ENCODE peak calls at places on chromosomes 1 and 21, in nine cellular contexts. H is PC-9, Q is lung, F is adrenal gland, X is mammary epithelial cell, G is testis, P is BJ, A is psoas muscle, R is cardiac muscle cell. V is an unnamed sample. For H3K27me3, the result is how much of the 10 kb centered on the place peaks cover.

GRCh38 chr1:109365642-109366204 is 32.0 kb downstream of the SORT1 start:
- DNase-seq in H (no peak), Q (no peak), F (no peak), X (no peak), G (no peak), P (no peak), A (no peak), R (no peak), V (no peak)

GRCh38 chr1:209235170-209235569 is 348.3 kb upstream of the CAMK1G start:
- DNase-seq in H (no peak), Q (no peak), F (no peak), X (no peak), G (no peak), P (no peak), A (no peak), R (no peak), V (no peak)

GRCh38 chr1:172885976-172886375 is 164.8 kb downstream of the TNFSF18 start:
- DNase-seq in H (no peak), Q (no peak), F (no peak), X (no peak), G (no peak), P (no peak), A (no peak), R (no peak), V (peak)

GRCh38 chr1:39981957-39982356 is 27.0 kb downstream of the MFSD2A start:
- DNase-seq in H (peak), Q (no peak), F (no peak), X (peak), G (no peak), P (peak), A (no peak), R (no peak), V (peak)

GRCh38 chr21:31198575-31198974 is 145.5 kb downstream of the TIAM1 start:
- DNase-seq in H (no peak), Q (no peak), F (no peak), X (peak), G (no peak), P (no peak), A (no peak), R (peak), V (peak)

GRCh38 chr21:38810034-38810825 is 4.5 kb downstream of the ETS2 start:
- DNase-seq in H (no peak), Q (no peak), F (no peak), X (no peak), G (no peak), P (no peak), A (no peak), R (no peak), V (no peak)

GRCh38 chr1:28580706-28581530 is 11.1 kb upstream of the RAB42 start:
- DNase-seq in H (peak), Q (peak), F (peak), X (peak), G (peak), P (no peak), A (no peak), R (peak), V (peak)

GRCh38 chr1:114979278-114979891 is 50.2 kb upstream of the TSHB start:
- DNase-seq in H (peak), Q (peak), F (peak), X (peak), G (peak), P (no peak), A (no peak), R (peak), V (peak)

GRCh38 chr1:6922096-6922931 is 137.1 kb downstream of the CAMTA1 start:
- DNase-seq in H (no peak), Q (no peak), F (peak), X (peak), G (peak), P (peak), A (no peak), R (no peak), V (peak)

GRCh38 chr1:234848972-234849641 is 239.1 kb upstream of the IRF2BP2 start:
- DNase-seq in H (no peak), Q (no peak), F (peak), X (peak), G (no peak), P (peak), A (no peak), R (no peak), V (peak)

GRCh38 chr1:55049914-55050278 is 10.5 kb downstream of the PCSK9 start:
- DNase-seq in H (no peak), Q (no peak), F (peak), X (no peak), G (peak), P (no peak), A (no peak), R (no peak), V (no peak)

GRCh38 chr1:20615946-20616345 is 17.3 kb upstream of the PINK1 start:
- DNase-seq in H (no peak), Q (no peak), F (no peak), X (no peak), G (no peak), P (no peak), A (no peak), R (no peak), V (no peak)

GRCh38 chr1:20611652-20612051 is 21.6 kb upstream of the PINK1 start:
- DNase-seq in H (no peak), Q (no peak), F (no peak), X (no peak), G (no peak), P (no peak), A (no peak), R (no peak), V (no peak)

GRCh38 chr1:20616468-20617156 is 16.6 kb upstream of the PINK1 start:
- DNase-seq in H (no peak), Q (no peak), F (peak), X (no peak), G (no peak), P (no peak), A (no peak), R (no peak), V (no peak)

GRCh38 chr1:20617157-20617487 is 16.1 kb upstream of the PINK1 start:
- DNase-seq in H (no peak), Q (no peak), F (no peak), X (no peak), G (no peak), P (no peak), A (no peak), R (no peak), V (no peak)

DNA sequence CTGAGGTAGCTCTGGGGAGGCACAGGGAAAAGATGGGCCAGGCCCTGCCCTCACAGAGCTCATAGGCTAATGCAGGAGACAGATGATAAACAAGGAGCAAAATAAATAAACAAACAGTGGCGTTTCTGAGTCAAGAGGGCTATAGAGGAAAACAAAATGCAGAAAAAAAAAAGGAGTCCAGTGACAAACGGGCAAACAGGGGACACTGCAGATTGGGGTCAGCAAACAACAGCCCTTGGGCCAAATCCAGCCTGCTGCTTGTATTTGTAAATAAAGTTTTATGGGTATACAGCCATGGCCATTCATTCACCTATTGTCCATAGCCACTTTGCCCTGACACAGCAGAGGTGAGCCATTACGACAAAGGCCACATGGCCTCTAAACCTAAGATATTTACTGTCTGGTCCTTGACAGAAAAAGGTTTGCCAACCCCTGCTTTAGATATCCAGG is 19.1 kb upstream of the PINK1 start:
- DNase-seq in H (no peak), Q (no peak), F (no peak), X (no peak), G (no peak), P (no peak), A (no peak), R (no peak), V (no peak)
- TF ChIP-seq CTCF in H (no peak), Q (no peak), F (no peak), X (no peak), G (no peak), P (no peak), A (no peak), R (no peak), V (no peak)

GRCh38 chr1:89855413-89856123 is 34.7 kb downstream of the LRRC8D start:
- DNase-seq in H (no peak), Q (no peak), F (no peak), X (peak), G (no peak), P (no peak), A (no peak), R (no peak), V (peak)
- H3K4me3 ChIP-seq in H (peak), Q (no peak), F (no peak), X (peak), G (no peak), P (no peak), A (no peak), R (no peak), V (no peak)

DNA sequence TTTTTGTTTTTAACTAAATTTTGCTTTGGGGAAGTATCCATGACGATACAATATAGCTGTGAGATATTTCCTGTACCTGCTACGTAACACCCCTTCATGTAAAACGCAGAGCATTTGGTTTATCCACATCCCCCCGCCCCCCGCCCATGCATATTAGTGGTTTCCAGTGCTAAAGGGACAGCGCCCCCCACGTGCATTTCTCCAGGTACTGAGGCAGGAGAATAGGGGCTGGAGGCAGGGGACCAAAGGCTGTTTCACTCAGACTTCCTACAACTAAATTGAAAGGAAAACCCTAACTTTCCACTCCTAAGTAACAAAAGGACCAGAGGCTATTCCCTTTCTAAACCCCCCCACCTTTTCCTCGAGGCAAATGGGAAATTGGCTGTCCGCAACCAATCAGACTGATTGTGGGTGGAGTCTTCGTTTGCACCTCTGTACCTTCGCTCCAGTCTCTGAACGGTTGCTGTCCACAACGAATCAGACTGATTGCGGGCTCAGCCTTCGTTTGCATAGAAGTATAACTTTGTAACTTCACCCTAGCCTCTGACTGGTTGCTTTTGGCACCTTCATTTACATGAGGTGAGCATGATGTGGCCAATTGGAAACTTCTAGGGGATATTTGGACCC is 12.2 kb upstream of the RIPK4 start:
- DNase-seq in H (no peak), Q (no peak), F (no peak), X (no peak), G (no peak), P (no peak), A (no peak), R (peak), V (no peak)
- H3K27me3 ChIP-seq in H (under half), Q (under half), F (half or more), X (under half), G (under half), P (under half), A (under half), R (under half), V (under half)

GRCh38 chr1:167442142-167442848 is 76.0 kb downstream of the CD247 start:
- DNase-seq in H (peak), Q (peak), F (peak), X (peak), G (peak), P (no peak), A (peak), R (peak), V (peak)
- TF ChIP-seq CTCF in H (peak), Q (peak), F (peak), X (peak), G (peak), P (peak), A (peak), R (peak), V (peak)